ENCODE peak calls at places on chromosome 4, in five cellular contexts. One of them, this sample, is unnamed.

GRCh38 chr4:119172223-119172622 is 36.6 kb downstream of the MYOZ2 start:
- DNase-seq in endodermal cell: no peak
- DNase-seq in cardiac muscle cell: no peak
- DNase-seq in A549: no peak
- DNase-seq in breast epithelium: no peak
- DNase-seq in this sample: no peak

GRCh38 chr4:142248946-142249345 is 597.2 kb downstream of the INPP4B start:
- DNase-seq in A549: peak
- DNase-seq in endodermal cell: no peak
- DNase-seq in cardiac muscle cell: no peak
- DNase-seq in breast epithelium: no peak
- DNase-seq in this sample: peak

GRCh38 chr4:47612116-47613023 is 127.3 kb downstream of the ATP10D start:
- DNase-seq in cardiac muscle cell: no peak
- DNase-seq in breast epithelium: no peak
- DNase-seq in A549: no peak
- DNase-seq in endodermal cell: no peak
- DNase-seq in this sample: peak

GRCh38 chr4:26815686-26816085 is 45.0 kb upstream of the STIM2 start:
- DNase-seq in cardiac muscle cell: no peak
- DNase-seq in breast epithelium: no peak
- DNase-seq in A549: no peak
- DNase-seq in endodermal cell: no peak
- DNase-seq in this sample: no peak

GRCh38 chr4:152104846-152105462 is 344.1 kb upstream of the GATB start:
- DNase-seq in A549: no peak
- DNase-seq in endodermal cell: no peak
- DNase-seq in cardiac muscle cell: no peak
- DNase-seq in breast epithelium: no peak
- DNase-seq in this sample: no peak

GRCh38 chr4:76892001-76892400 is 5.9 kb downstream of the SOWAHB start:
- DNase-seq in A549: no peak
- DNase-seq in cardiac muscle cell: no peak
- DNase-seq in endodermal cell: no peak
- DNase-seq in breast epithelium: no peak
- DNase-seq in this sample: no peak

GRCh38 chr4:122666527-122667245 is 45.8 kb upstream of the IL21 start:
- DNase-seq in endodermal cell: no peak
- DNase-seq in breast epithelium: no peak
- DNase-seq in A549: peak
- DNase-seq in cardiac muscle cell: no peak
- DNase-seq in this sample: peak

GRCh38 chr4:31160146-31160545 is 440.0 kb downstream of the PCDH7 start:
- DNase-seq in cardiac muscle cell: no peak
- DNase-seq in endodermal cell: no peak
- DNase-seq in A549: no peak
- DNase-seq in breast epithelium: no peak
- DNase-seq in this sample: no peak

GRCh38 chr4:73068496-73069337 is 799 bp downstream of the COX18 start:
- DNase-seq in cardiac muscle cell: peak
- DNase-seq in A549: peak
- DNase-seq in breast epithelium: no peak
- DNase-seq in endodermal cell: peak
- DNase-seq in this sample: peak

GRCh38 chr4:7815562-7815961 is 124.1 kb downstream of the AFAP1 start:
- DNase-seq in endodermal cell: no peak
- DNase-seq in A549: peak
- DNase-seq in breast epithelium: no peak
- DNase-seq in cardiac muscle cell: no peak
- DNase-seq in this sample: peak

GRCh38 chr4:152920768-152921167 is 15.4 kb upstream of the FHDC1 start:
- DNase-seq in endodermal cell: no peak
- DNase-seq in cardiac muscle cell: no peak
- DNase-seq in breast epithelium: no peak
- DNase-seq in A549: peak
- DNase-seq in this sample: no peak

GRCh38 chr4:59647500-59647899 is 1552.6 kb upstream of the ADGRL3 start:
- DNase-seq in endodermal cell: no peak
- DNase-seq in A549: no peak
- DNase-seq in breast epithelium: no peak
- DNase-seq in cardiac muscle cell: no peak
- DNase-seq in this sample: no peak

GRCh38 chr4:37827030-37827705 is 682 bp downstream of the PGM2 start:
- DNase-seq in A549: no peak
- DNase-seq in breast epithelium: no peak
- DNase-seq in cardiac muscle cell: peak
- DNase-seq in endodermal cell: no peak
- DNase-seq in this sample: peak

GRCh38 chr4:4575284-4576211 is 33.7 kb upstream of the STX18 start:
- DNase-seq in cardiac muscle cell: peak
- DNase-seq in A549: peak
- DNase-seq in endodermal cell: peak
- DNase-seq in breast epithelium: no peak
- DNase-seq in this sample: peak

GRCh38 chr4:53656421-53656981 is 65.2 kb upstream of the LNX1 start:
- DNase-seq in breast epithelium: no peak
- DNase-seq in A549: no peak
- DNase-seq in cardiac muscle cell: no peak
- DNase-seq in endodermal cell: no peak
- DNase-seq in this sample: no peak
- TF ChIP-seq CTCF in breast epithelium: no peak
- TF ChIP-seq CTCF in A549: no peak
- TF ChIP-seq CTCF in cardiac muscle cell: peak
- TF ChIP-seq CTCF in endodermal cell: peak
- TF ChIP-seq CTCF in this sample: peak

GRCh38 chr4:109334596-109335105 is 32.2 kb upstream of the COL25A1 start:
- DNase-seq in A549: no peak
- DNase-seq in cardiac muscle cell: no peak
- DNase-seq in breast epithelium: no peak
- DNase-seq in endodermal cell: no peak
- DNase-seq in this sample: no peak
- H3K27ac ChIP-seq in A549: no peak
- H3K27ac ChIP-seq in cardiac muscle cell: no peak
- H3K27ac ChIP-seq in breast epithelium: no peak
- H3K27ac ChIP-seq in endodermal cell: no peak
- H3K27ac ChIP-seq in this sample: no peak

GRCh38 chr4:38872620-38873019 is 5.0 kb downstream of the FAM114A1 start:
- DNase-seq in breast epithelium: no peak
- DNase-seq in A549: peak
- DNase-seq in endodermal cell: no peak
- DNase-seq in cardiac muscle cell: no peak
- DNase-seq in this sample: peak

GRCh38 chr4:38870098-38870850 is 2.7 kb downstream of the FAM114A1 start:
- DNase-seq in breast epithelium: no peak
- DNase-seq in endodermal cell: no peak
- DNase-seq in A549: no peak
- DNase-seq in cardiac muscle cell: no peak
- DNase-seq in this sample: no peak

GRCh38 chr4:38871593-38871992 is 4.0 kb downstream of the FAM114A1 start:
- DNase-seq in breast epithelium: no peak
- DNase-seq in A549: no peak
- DNase-seq in endodermal cell: no peak
- DNase-seq in cardiac muscle cell: no peak
- DNase-seq in this sample: no peak

GRCh38 chr4:38876636-38877035 is 9.0 kb downstream of the FAM114A1 start:
- DNase-seq in A549: no peak
- DNase-seq in breast epithelium: no peak
- DNase-seq in cardiac muscle cell: no peak
- DNase-seq in endodermal cell: no peak
- DNase-seq in this sample: no peak

GRCh38 chr4:38873290-38873949 is 5.8 kb downstream of the FAM114A1 start:
- DNase-seq in cardiac muscle cell: no peak
- DNase-seq in endodermal cell: no peak
- DNase-seq in A549: no peak
- DNase-seq in breast epithelium: no peak
- DNase-seq in this sample: no peak
- TF ChIP-seq CTCF in cardiac muscle cell: no peak
- TF ChIP-seq CTCF in endodermal cell: peak
- TF ChIP-seq CTCF in A549: no peak
- TF ChIP-seq CTCF in breast epithelium: no peak
- TF ChIP-seq CTCF in this sample: peak

DNA sequence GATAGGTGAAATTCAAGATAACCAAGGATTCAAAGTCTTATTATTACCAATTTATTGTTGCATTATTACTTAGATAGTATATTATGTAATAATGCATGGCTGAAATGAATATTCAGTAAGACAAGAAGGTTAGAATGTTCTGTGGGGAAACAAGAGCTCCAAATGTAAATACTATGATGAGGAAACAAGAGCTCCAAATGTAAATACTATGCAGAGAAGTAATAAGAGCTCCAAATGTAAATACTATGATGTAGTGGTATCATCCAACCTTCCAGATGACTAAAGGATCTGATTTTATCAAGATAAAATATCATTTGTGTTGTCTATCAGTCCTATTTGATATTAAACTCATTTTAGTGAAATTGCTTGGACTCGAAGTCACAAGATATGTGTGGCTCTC is 82.2 kb upstream of the PCDH18 start:
- DNase-seq in breast epithelium: no peak
- DNase-seq in A549: no peak
- DNase-seq in endodermal cell: no peak
- DNase-seq in cardiac muscle cell: no peak
- DNase-seq in this sample: no peak
- H3K27ac ChIP-seq in breast epithelium: no peak
- H3K27ac ChIP-seq in A549: no peak
- H3K27ac ChIP-seq in endodermal cell: no peak
- H3K27ac ChIP-seq in cardiac muscle cell: no peak
- H3K27ac ChIP-seq in this sample: no peak